ENCODE peak calls at places on chromosome X, in seven cellular contexts. J is foreskin fibroblast, Q is lower lobe of right lung, X is GM23248, K is prostate gland, Z is heart left ventricle, W is skeletal muscle cell. L is an unnamed sample.
A peak's percentile ranks its signal among the peaks of the same experiment; 100 is the strongest.

GRCh38 chrX:85903692-85904471 is 143.5 kb downstream of the CHM start:
- DNase-seq in J (no peak), X (no peak), K (no peak), W (no peak), Q (no peak), Z (no peak), L (no peak)

GRCh38 chrX:136086521-136086920 is 60.8 kb upstream of the FHL1 start:
- DNase-seq in J (peak; percentile 16), W (no peak), Z (no peak), X (peak; percentile 15), Q (no peak), K (no peak), L (no peak)

GRCh38 chrX:46180258-46180687 is 364.9 kb downstream of the ZNF674 start:
- DNase-seq in W (peak; percentile 80), X (peak; percentile 86), Z (no peak), K (no peak), Q (no peak), J (peak; percentile 70), L (peak; percentile 2)

GRCh38 chrX:105228602-105229001 is 8.1 kb upstream of the TEX13A start:
- DNase-seq in J (peak; percentile 33), Z (no peak), W (no peak), K (no peak), X (no peak), Q (no peak), L (no peak)

GRCh38 chrX:129718701-129719100 is 20.1 kb upstream of the XPNPEP2 start:
- DNase-seq in X (no peak), Q (no peak), Z (no peak), K (no peak), W (no peak), J (no peak), L (no peak)

GRCh38 chrX:38850807-38851533 is 49.7 kb downstream of the MID1IP1 start:
- DNase-seq in K (no peak), Z (no peak), Q (no peak), X (no peak), W (no peak), J (no peak), L (no peak)

GRCh38 chrX:154819771-154820341 is 14.6 kb upstream of the MPP1 start:
- DNase-seq in Z (no peak), X (no peak), K (no peak), J (no peak), Q (no peak), W (no peak), L (no peak)

GRCh38 chrX:100864967-100865366 is 9.2 kb downstream of the NOX1 start:
- DNase-seq in X (peak; percentile 54), Q (no peak), Z (no peak), K (no peak), W (peak; percentile 13), J (peak; percentile 75), L (no peak)

GRCh38 chrX:3697701-3698279 is 15.7 kb downstream of the PRKX start:
- DNase-seq in Q (no peak), W (peak; percentile 87), J (peak; percentile 66), K (peak; percentile 17), X (peak; percentile 75), Z (peak; percentile 49), L (peak; percentile 91)

GRCh38 chrX:47497274-47497673 is 14.3 kb upstream of the ZNF41 start:
- DNase-seq in W (no peak), K (no peak), X (peak; percentile 61), Z (no peak), Q (no peak), J (peak; percentile 54), L (no peak)

GRCh38 chrX:68183612-68184214 is 249.6 kb downstream of the OPHN1 start:
- DNase-seq in Q (no peak), K (no peak), J (peak; percentile 51), X (peak; percentile 51), W (no peak), Z (no peak), L (no peak)

GRCh38 chrX:150475466-150475865 is 93.0 kb upstream of the MTM1 start:
- DNase-seq in K (no peak), J (peak; percentile 27), Q (no peak), Z (no peak), W (peak; percentile 11), X (no peak), L (no peak)

GRCh38 chrX:40470830-40471429 is 109.8 kb upstream of the ATP6AP2 start:
- DNase-seq in K (no peak), X (no peak), J (no peak), Z (no peak), W (no peak), Q (no peak), L (no peak)

GRCh38 chrX:102959471-102959870 is 22.4 kb downstream of the RAB40AL start:
- DNase-seq in Z (no peak), K (no peak), W (peak; percentile 29), Q (no peak), X (peak; percentile 86), J (peak; percentile 90), L (no peak)
- H3K4me3 ChIP-seq in Z (no peak overlapping the region), K (no peak overlapping the region), W (no peak overlapping the region), Q (no peak overlapping the region), X (no peak overlapping the region), J (no peak overlapping the region), L (no peak overlapping the region)

DNA sequence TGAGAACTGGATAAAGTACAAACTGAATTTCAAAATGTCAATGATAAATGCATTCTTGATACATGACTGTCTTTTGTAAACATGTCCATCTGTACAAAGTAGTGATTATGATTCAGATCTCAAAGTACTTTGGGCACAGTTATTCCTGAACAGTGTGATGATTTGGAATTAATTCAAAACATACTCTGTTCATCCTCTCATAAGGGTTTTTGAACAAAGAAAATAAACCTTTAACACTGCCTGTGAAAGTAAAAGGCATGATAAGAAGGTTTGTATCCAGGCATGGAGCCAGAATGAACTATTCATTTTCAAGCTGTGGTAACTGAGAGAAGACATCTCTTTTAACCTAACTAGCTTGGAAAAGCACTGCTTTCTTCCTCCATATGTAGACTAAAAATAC is 886 bp upstream of the KLHL4 start:
- DNase-seq in J (no peak), Z (no peak), W (peak; percentile 31), X (no peak), Q (no peak), K (no peak), L (no peak)
- H3K4me3 ChIP-seq in J (no peak overlapping the region), Z (no peak overlapping the region), W (no peak overlapping the region), X (no peak overlapping the region), Q (no peak overlapping the region), K (no peak overlapping the region), L (no peak overlapping the region)

GRCh38 chrX:53071064-53071463 is 11.1 kb upstream of the TSPYL2 start:
- DNase-seq in Q (no peak), Z (no peak), X (no peak), K (no peak), W (no peak), J (no peak), L (no peak)

GRCh38 chrX:53074987-53075386 is 7.2 kb upstream of the TSPYL2 start:
- DNase-seq in Z (no peak), W (no peak), K (no peak), Q (no peak), J (no peak), X (no peak), L (no peak)

GRCh38 chrX:53073115-53073581 is 9.0 kb upstream of the TSPYL2 start:
- DNase-seq in X (no peak), K (no peak), Z (no peak), J (no peak), Q (no peak), W (no peak), L (peak; percentile 53)

GRCh38 chrX:53071604-53072417 is 10.4 kb upstream of the TSPYL2 start:
- DNase-seq in W (peak; percentile 48), J (peak; percentile 75), Z (peak; percentile 76), Q (peak; percentile 84), X (peak; percentile 60), K (peak; percentile 74), L (peak; percentile 82)

GRCh38 chrX:53072418-53073114 is 9.6 kb upstream of the TSPYL2 start:
- DNase-seq in J (no peak), Z (no peak), W (no peak), K (no peak), X (no peak), Q (no peak), L (no peak)
- H3K4me3 ChIP-seq in J (no peak overlapping the region), Z (no peak overlapping the region), W (no peak overlapping the region), K (no peak overlapping the region), X (no peak overlapping the region), Q (peak overlapping the region; percentile 46), L (no peak overlapping the region)

GRCh38 chrX:1196436-1196835 is 16.0 kb downstream of the CRLF2 start:
- DNase-seq in Q (no peak), J (no peak), W (no peak), X (no peak), Z (no peak), K (no peak), L (no peak)
- H3K4me3 ChIP-seq in Q (no peak overlapping the region), J (no peak overlapping the region), W (no peak overlapping the region), X (no peak overlapping the region), Z (no peak overlapping the region), K (no peak overlapping the region), L (no peak overlapping the region)

GRCh38 chrX:12975999-12976558 is 1.2 kb downstream of the TMSB4X start:
- DNase-seq in W (no peak), Q (peak; percentile 77), K (no peak), X (peak; percentile 60), J (peak; percentile 51), Z (peak; percentile 43), L (peak; percentile 33)

GRCh38 chrX:12977761-12978204 is 2.9 kb downstream of the TMSB4X start:
- DNase-seq in W (peak; percentile 25), K (no peak), Q (no peak), X (peak; percentile 29), Z (no peak), J (peak; percentile 65), L (no peak)

GRCh38 chrX:12979630-12980015 is 4.7 kb downstream of the TMSB4X start:
- DNase-seq in X (peak; percentile 12), J (no peak), W (no peak), Q (no peak), K (no peak), Z (no peak), L (no peak)

GRCh38 chrX:12979011-12979629 is 4.2 kb downstream of the TMSB4X start:
- DNase-seq in Q (no peak), Z (no peak), J (no peak), W (no peak), X (peak; percentile 29), K (no peak), L (no peak)

GRCh38 chrX:12978205-12979010 is 3.5 kb downstream of the TMSB4X start:
- DNase-seq in K (no peak), W (peak; percentile 73), J (peak; percentile 89), Z (peak; percentile 51), Q (peak; percentile 71), X (peak; percentile 69), L (no peak)
- H3K4me3 ChIP-seq in K (no peak overlapping the region), W (peak overlapping the region; percentile 72), J (peak overlapping the region; percentile 92), Z (peak overlapping the region; percentile 73), Q (peak overlapping the region; percentile 76), X (peak overlapping the region; percentile 99), L (no peak overlapping the region)